ENCODE peak calls at places on chromosome 13, in five cellular contexts. F is fibroblast of the aortic adventitia, E is tibial nerve, N is A549, G is OCI-LY7. S is an unnamed sample.

GRCh38 chr13:110575322-110576069 is 14.0 kb upstream of the RAB20 start:
- DNase-seq in F (peak; percentile 58), E (no peak), N (peak; percentile 21), G (no peak), S (no peak)

GRCh38 chr13:98466634-98467236 is 110.2 kb downstream of the STK24 start:
- DNase-seq in F (peak; percentile 45), E (no peak), N (peak; percentile 55), G (no peak), S (peak; percentile 61)

GRCh38 chr13:93552596-93552995 is 326.0 kb downstream of the GPC6 start:
- DNase-seq in F (no peak), E (no peak), N (no peak), G (no peak), S (no peak)

GRCh38 chr13:43686557-43686956 is 100.2 kb downstream of the ENOX1 start:
- DNase-seq in F (peak; percentile 68), E (no peak), N (peak; percentile 49), G (no peak), S (peak; percentile 91)

GRCh38 chr13:40680659-40681323 is 14.3 kb upstream of the FOXO1 start:
- DNase-seq in F (no peak), E (no peak), N (no peak), G (no peak), S (no peak)

GRCh38 chr13:79423801-79424642 is 18.0 kb upstream of the RBM26 start:
- DNase-seq in F (peak; percentile 80), E (no peak), N (peak; percentile 44), G (peak; percentile 54), S (peak; percentile 74)

GRCh38 chr13:23621316-23621645 is 51.1 kb downstream of the TNFRSF19 start:
- DNase-seq in F (peak; percentile 42), E (no peak), N (peak; percentile 57), G (no peak), S (peak; percentile 83)

GRCh38 chr13:74061939-74062595 is 72.1 kb downstream of the KLF12 start:
- DNase-seq in F (peak; percentile 67), E (no peak), N (no peak), G (peak; percentile 78), S (peak; percentile 47)

GRCh38 chr13:108302279-108302678 is 32.8 kb downstream of the TNFSF13B start:
- DNase-seq in F (no peak), E (no peak), N (no peak), G (no peak), S (no peak)

GRCh38 chr13:20700288-20700687 is 3.2 kb upstream of the IL17D start:
- DNase-seq in F (no peak), E (no peak), N (no peak), G (no peak), S (no peak)

GRCh38 chr13:82654851-82655517 is 1227.3 kb downstream of the SLITRK1 start:
- DNase-seq in F (peak; percentile 86), E (peak; percentile 74), N (no peak), G (no peak), S (peak; percentile 31)

GRCh38 chr13:79457948-79458347 is 23.0 kb upstream of the NDFIP2 start:
- DNase-seq in F (peak; percentile 44), E (no peak), N (no peak), G (no peak), S (peak; percentile 64)

GRCh38 chr13:44437356-44438233 is 64.0 kb downstream of the SERP2 start:
- DNase-seq in F (peak; percentile 71), E (no peak), N (peak; percentile 49), G (peak; percentile 70), S (peak; percentile 77)

GRCh38 chr13:80462567-80462966 is 121.6 kb upstream of the SPRY2 start:
- DNase-seq in F (no peak), E (no peak), N (no peak), G (no peak), S (no peak)

GRCh38 chr13:65932587-65933239 is 1297.4 kb downstream of the PCDH9 start:
- DNase-seq in F (peak; percentile 36), E (no peak), N (no peak), G (no peak), S (no peak)

GRCh38 chr13:106212436-106213010 is 322.9 kb downstream of the EFNB2 start:
- DNase-seq in F (no peak), E (no peak), N (no peak), G (no peak), S (no peak)

GRCh38 chr13:96963786-96964475 is 30.3 kb downstream of the OXGR1 start:
- DNase-seq in F (no peak), E (no peak), N (no peak), G (no peak), S (no peak)

GRCh38 chr13:113897161-113897560 is 33.3 kb upstream of the GAS6 start:
- DNase-seq in F (peak; percentile 96), E (no peak), N (peak; percentile 19), G (no peak), S (peak; percentile 93)

GRCh38 chr13:108993346-108993745 is 363.9 kb downstream of the MYO16 start:
- DNase-seq in F (no peak), E (no peak), N (no peak), G (no peak), S (no peak)

GRCh38 chr13:98033277-98034247 is 80.1 kb downstream of the IPO5 start:
- DNase-seq in F (peak; percentile 71), E (no peak), N (peak; percentile 51), G (no peak), S (peak; percentile 56)

GRCh38 chr13:43054803-43055802 is 31.7 kb downstream of the DNAJC15 start:
- DNase-seq in F (peak; percentile 90), E (no peak), N (peak; percentile 10), G (peak; percentile 49), S (peak; percentile 87)

GRCh38 chr13:112203614-112204013 is 136.7 kb downstream of the SOX1 start:
- DNase-seq in F (no peak), E (no peak), N (no peak), G (no peak), S (no peak)

GRCh38 chr13:42153371-42153770 is 104.9 kb downstream of the DGKH start:
- DNase-seq in F (peak; percentile 12), E (no peak), N (no peak), G (no peak), S (no peak)

GRCh38 chr13:77384999-77385398 is 58.1 kb upstream of the MYCBP2 start:
- DNase-seq in F (peak; percentile 6), E (no peak), N (no peak), G (no peak), S (peak; percentile 41)

GRCh38 chr13:91313103-91313502 is 34.4 kb upstream of the MIR17HG start:
- DNase-seq in F (peak; percentile 24), E (no peak), N (peak; percentile 14), G (peak; percentile 71), S (peak; percentile 3)

GRCh38 chr13:111937763-111938375 is 129.1 kb upstream of the SOX1 start:
- DNase-seq in F (no peak), E (no peak), N (no peak), G (no peak), S (no peak)

GRCh38 chr13:113491418-113491883 is 940 bp upstream of the DCUN1D2 start:
- DNase-seq in F (peak; percentile 17), E (no peak), N (peak; percentile 20), G (no peak), S (peak; percentile 29)

GRCh38 chr13:91450913-91451312 is 52.5 kb downstream of the GPC5 start:
- DNase-seq in F (no peak), E (no peak), N (no peak), G (no peak), S (no peak)

GRCh38 chr13:61728468-61728867 is 312.8 kb upstream of the PCDH20 start:
- DNase-seq in F (peak; percentile 0), E (no peak), N (no peak), G (no peak), S (peak; percentile 72)

GRCh38 chr13:20565120-20565736 is 1.7 kb upstream of the IFT88 start:
- DNase-seq in F (no peak), E (no peak), N (peak; percentile 3), G (no peak), S (no peak)

GRCh38 chr13:105363747-105364177 is 1171.7 kb downstream of the EFNB2 start:
- DNase-seq in F (no peak), E (no peak), N (no peak), G (no peak), S (no peak)

GRCh38 chr13:64758520-64758919 is 2471.6 kb downstream of the PCDH9 start:
- DNase-seq in F (peak; percentile 71), E (no peak), N (no peak), G (no peak), S (peak; percentile 7)

GRCh38 chr13:28488376-28489005 is 6.4 kb downstream of the FLT1 start:
- DNase-seq in F (no peak), E (no peak), N (no peak), G (no peak), S (no peak)

DNA sequence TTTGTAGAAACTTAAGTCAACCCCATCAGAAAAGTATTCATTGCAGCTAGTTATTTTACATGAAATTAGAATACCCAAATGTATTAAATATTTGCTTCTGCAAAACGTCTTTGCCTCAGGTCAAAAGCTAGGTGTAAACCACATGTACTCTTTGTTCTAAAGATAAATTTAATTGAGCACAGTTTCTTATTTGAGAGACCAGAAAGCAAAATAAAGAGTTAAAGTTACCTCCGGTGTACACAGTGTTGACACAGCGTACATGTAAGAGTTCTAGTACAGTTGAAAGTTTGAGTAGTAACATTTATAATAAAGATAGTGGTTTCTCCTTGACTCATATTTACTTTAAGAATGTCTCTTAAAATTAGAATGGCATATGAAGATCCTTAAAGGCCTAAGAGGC is 2.8 kb downstream of the LRCH1 start:
- DNase-seq in F (no peak), E (no peak), N (no peak), G (no peak), S (no peak)
- H3K4me3 ChIP-seq in F (no peak overlapping the region), E (no peak overlapping the region), N (no peak overlapping the region), G (peak overlapping the region; percentile 86), S (no peak overlapping the region)

GRCh38 chr13:29924482-29924884 is 74.1 kb upstream of the UBL3 start:
- DNase-seq in F (peak; percentile 39), E (no peak), N (peak; percentile 64), G (no peak), S (peak; percentile 79)
- TF ChIP-seq CTCF in F (no peak), E (peak; percentile 4), N (no peak), G (peak; percentile 58), S (no peak)

DNA sequence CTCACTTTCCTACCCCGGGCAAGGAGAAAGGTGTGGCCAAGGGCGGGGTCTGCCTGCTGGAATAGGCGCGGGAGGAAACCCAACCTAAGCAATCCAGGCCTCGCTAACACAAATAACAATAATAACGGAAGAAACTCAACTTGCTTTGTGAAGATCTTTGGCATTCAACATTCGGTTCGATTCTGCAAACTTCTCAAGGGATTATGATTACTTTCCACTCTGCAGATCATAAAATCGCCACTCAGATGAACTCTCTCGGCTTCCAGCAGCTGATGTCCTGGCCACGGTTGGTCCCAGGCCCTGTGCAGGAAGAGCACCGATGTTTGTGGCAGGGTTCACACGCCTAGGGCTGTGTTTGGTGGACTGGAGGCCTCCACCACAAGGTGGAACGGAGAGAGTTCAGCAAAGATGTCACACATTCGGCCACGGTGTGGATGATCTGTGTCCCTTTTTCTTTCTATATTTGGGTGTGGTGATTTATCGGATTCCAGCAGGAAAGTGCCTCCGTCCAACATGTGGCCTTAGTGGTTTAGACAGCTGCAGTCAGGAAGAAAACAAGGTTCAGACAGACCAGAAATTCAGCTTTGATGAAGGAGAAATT is 420 bp upstream of the SHISA2 start:
- DNase-seq in F (no peak), E (no peak), N (no peak), G (no peak), S (no peak)
- H3K4me3 ChIP-seq in F (peak overlapping the region; percentile 2), E (peak overlapping the region; percentile 29), N (peak overlapping the region; percentile 36), G (no peak overlapping the region), S (peak overlapping the region; percentile 44)

DNA sequence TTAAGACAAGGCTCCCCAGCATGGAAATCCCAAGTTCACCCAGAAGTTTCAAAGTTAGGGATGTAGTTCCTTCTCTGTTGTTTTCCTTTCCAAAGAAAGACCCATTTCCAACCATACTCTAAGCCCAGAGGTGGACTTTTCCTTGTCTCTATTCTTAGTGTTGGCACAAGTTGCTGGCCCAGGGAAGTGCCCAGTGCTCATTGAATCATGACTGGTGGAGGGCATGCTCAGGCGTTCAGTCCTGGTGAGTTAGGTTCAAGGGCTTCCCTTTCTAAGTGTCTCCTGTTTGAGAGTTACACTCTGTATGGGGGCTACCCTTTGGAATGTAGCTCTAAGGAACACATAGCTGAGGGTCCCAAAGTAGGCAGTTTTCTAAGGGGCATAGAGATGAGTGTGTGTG is 389.5 kb downstream of the KCNRG start:
- DNase-seq in F (no peak), E (no peak), N (no peak), G (no peak), S (no peak)
- TF ChIP-seq CTCF in F (no peak), E (no peak), N (no peak), G (no peak), S (no peak)

S was measured in astrocyte of the spinal cord.